ENCODE peak calls at places on chromosome 22, in ten cellular contexts. One of them, this sample, is unnamed.

GRCh38 chr22:43990044-43990443 is 34.1 kb upstream of the PARVB start:
- DNase-seq in LHCN-M2: no peak
- DNase-seq in RKO: no peak
- DNase-seq in HFF-Myc: no peak
- DNase-seq in stimulated activated CD4-positive, alpha-beta T cell treated with anti-CD3 and anti-CD28 coated beads, Interleukin-4, amount 100 ng/mL, for 48 hours: no peak
- DNase-seq in spleen: no peak
- DNase-seq in CD14-positive monocyte: no peak
- DNase-seq in dorsolateral prefrontal cortex: no peak
- DNase-seq in foreskin fibroblast: no peak
- DNase-seq in stimulated activated CD8-positive, alpha-beta memory T cell treated with anti-CD3 and anti-CD28 coated beads, Interleukin-4, amount 100 ng/mL, for 4 hours: no peak
- DNase-seq in this sample: no peak

GRCh38 chr22:33921576-33922181 is 1.4 kb upstream of the LARGE1 start:
- DNase-seq in LHCN-M2: peak
- DNase-seq in RKO: peak
- DNase-seq in HFF-Myc: no peak
- DNase-seq in stimulated activated CD4-positive, alpha-beta T cell treated with anti-CD3 and anti-CD28 coated beads, Interleukin-4, amount 100 ng/mL, for 48 hours: no peak
- DNase-seq in spleen: peak
- DNase-seq in CD14-positive monocyte: no peak
- DNase-seq in dorsolateral prefrontal cortex: peak
- DNase-seq in foreskin fibroblast: peak
- DNase-seq in stimulated activated CD8-positive, alpha-beta memory T cell treated with anti-CD3 and anti-CD28 coated beads, Interleukin-4, amount 100 ng/mL, for 4 hours: no peak
- DNase-seq in this sample: peak

GRCh38 chr22:30206964-30207363 is 39.6 kb downstream of the LIF start:
- DNase-seq in LHCN-M2: peak
- DNase-seq in RKO: peak
- DNase-seq in HFF-Myc: peak
- DNase-seq in stimulated activated CD4-positive, alpha-beta T cell treated with anti-CD3 and anti-CD28 coated beads, Interleukin-4, amount 100 ng/mL, for 48 hours: no peak
- DNase-seq in spleen: no peak
- DNase-seq in CD14-positive monocyte: no peak
- DNase-seq in dorsolateral prefrontal cortex: peak
- DNase-seq in foreskin fibroblast: peak
- DNase-seq in stimulated activated CD8-positive, alpha-beta memory T cell treated with anti-CD3 and anti-CD28 coated beads, Interleukin-4, amount 100 ng/mL, for 4 hours: no peak
- DNase-seq in this sample: peak

GRCh38 chr22:42562282-42562681 is 8.5 kb downstream of the SERHL2 start:
- DNase-seq in LHCN-M2: no peak
- DNase-seq in RKO: no peak
- DNase-seq in HFF-Myc: no peak
- DNase-seq in stimulated activated CD4-positive, alpha-beta T cell treated with anti-CD3 and anti-CD28 coated beads, Interleukin-4, amount 100 ng/mL, for 48 hours: no peak
- DNase-seq in spleen: no peak
- DNase-seq in CD14-positive monocyte: no peak
- DNase-seq in dorsolateral prefrontal cortex: no peak
- DNase-seq in foreskin fibroblast: no peak
- DNase-seq in stimulated activated CD8-positive, alpha-beta memory T cell treated with anti-CD3 and anti-CD28 coated beads, Interleukin-4, amount 100 ng/mL, for 4 hours: no peak
- DNase-seq in this sample: no peak

GRCh38 chr22:38427940-38428339 is 27.1 kb downstream of the KCNJ4 start:
- DNase-seq in LHCN-M2: no peak
- DNase-seq in RKO: no peak
- DNase-seq in HFF-Myc: no peak
- DNase-seq in stimulated activated CD4-positive, alpha-beta T cell treated with anti-CD3 and anti-CD28 coated beads, Interleukin-4, amount 100 ng/mL, for 48 hours: no peak
- DNase-seq in spleen: no peak
- DNase-seq in CD14-positive monocyte: no peak
- DNase-seq in dorsolateral prefrontal cortex: no peak
- DNase-seq in foreskin fibroblast: no peak
- DNase-seq in stimulated activated CD8-positive, alpha-beta memory T cell treated with anti-CD3 and anti-CD28 coated beads, Interleukin-4, amount 100 ng/mL, for 4 hours: no peak
- DNase-seq in this sample: no peak

GRCh38 chr22:30116362-30117117 is 36.3 kb downstream of the HORMAD2 start:
- DNase-seq in LHCN-M2: peak
- DNase-seq in RKO: peak
- DNase-seq in HFF-Myc: no peak
- DNase-seq in stimulated activated CD4-positive, alpha-beta T cell treated with anti-CD3 and anti-CD28 coated beads, Interleukin-4, amount 100 ng/mL, for 48 hours: no peak
- DNase-seq in spleen: no peak
- DNase-seq in CD14-positive monocyte: no peak
- DNase-seq in dorsolateral prefrontal cortex: no peak
- DNase-seq in foreskin fibroblast: peak
- DNase-seq in stimulated activated CD8-positive, alpha-beta memory T cell treated with anti-CD3 and anti-CD28 coated beads, Interleukin-4, amount 100 ng/mL, for 4 hours: no peak
- DNase-seq in this sample: no peak

GRCh38 chr22:41360126-41360525 is 21.6 kb upstream of the TEF start:
- DNase-seq in LHCN-M2: no peak
- DNase-seq in RKO: no peak
- DNase-seq in HFF-Myc: no peak
- DNase-seq in stimulated activated CD4-positive, alpha-beta T cell treated with anti-CD3 and anti-CD28 coated beads, Interleukin-4, amount 100 ng/mL, for 48 hours: no peak
- DNase-seq in spleen: no peak
- DNase-seq in CD14-positive monocyte: no peak
- DNase-seq in dorsolateral prefrontal cortex: no peak
- DNase-seq in foreskin fibroblast: no peak
- DNase-seq in stimulated activated CD8-positive, alpha-beta memory T cell treated with anti-CD3 and anti-CD28 coated beads, Interleukin-4, amount 100 ng/mL, for 4 hours: no peak
- DNase-seq in this sample: no peak

GRCh38 chr22:38981659-38982007 is 514 bp upstream of the APOBEC3B start:
- DNase-seq in LHCN-M2: no peak
- DNase-seq in RKO: no peak
- DNase-seq in HFF-Myc: no peak
- DNase-seq in stimulated activated CD4-positive, alpha-beta T cell treated with anti-CD3 and anti-CD28 coated beads, Interleukin-4, amount 100 ng/mL, for 48 hours: no peak
- DNase-seq in spleen: no peak
- DNase-seq in CD14-positive monocyte: no peak
- DNase-seq in dorsolateral prefrontal cortex: no peak
- DNase-seq in foreskin fibroblast: no peak
- DNase-seq in stimulated activated CD8-positive, alpha-beta memory T cell treated with anti-CD3 and anti-CD28 coated beads, Interleukin-4, amount 100 ng/mL, for 4 hours: no peak
- DNase-seq in this sample: peak

GRCh38 chr22:23786752-23787599 is at the start of gene SMARCB1:
- DNase-seq in LHCN-M2: peak
- DNase-seq in RKO: peak
- DNase-seq in HFF-Myc: no peak
- DNase-seq in stimulated activated CD4-positive, alpha-beta T cell treated with anti-CD3 and anti-CD28 coated beads, Interleukin-4, amount 100 ng/mL, for 48 hours: peak
- DNase-seq in spleen: peak
- DNase-seq in CD14-positive monocyte: peak
- DNase-seq in dorsolateral prefrontal cortex: peak
- DNase-seq in foreskin fibroblast: peak
- DNase-seq in stimulated activated CD8-positive, alpha-beta memory T cell treated with anti-CD3 and anti-CD28 coated beads, Interleukin-4, amount 100 ng/mL, for 4 hours: peak
- DNase-seq in this sample: no peak

GRCh38 chr22:42228480-42228879 is 42.0 kb downstream of the TCF20 start:
- DNase-seq in LHCN-M2: no peak
- DNase-seq in RKO: no peak
- DNase-seq in HFF-Myc: no peak
- DNase-seq in stimulated activated CD4-positive, alpha-beta T cell treated with anti-CD3 and anti-CD28 coated beads, Interleukin-4, amount 100 ng/mL, for 48 hours: no peak
- DNase-seq in spleen: no peak
- DNase-seq in CD14-positive monocyte: no peak
- DNase-seq in dorsolateral prefrontal cortex: no peak
- DNase-seq in foreskin fibroblast: no peak
- DNase-seq in stimulated activated CD8-positive, alpha-beta memory T cell treated with anti-CD3 and anti-CD28 coated beads, Interleukin-4, amount 100 ng/mL, for 4 hours: no peak
- DNase-seq in this sample: no peak

GRCh38 chr22:21876486-21877176 is 9.2 kb upstream of the MAPK1 start:
- DNase-seq in LHCN-M2: no peak
- DNase-seq in RKO: peak
- DNase-seq in HFF-Myc: no peak
- DNase-seq in stimulated activated CD4-positive, alpha-beta T cell treated with anti-CD3 and anti-CD28 coated beads, Interleukin-4, amount 100 ng/mL, for 48 hours: peak
- DNase-seq in spleen: no peak
- DNase-seq in CD14-positive monocyte: no peak
- DNase-seq in dorsolateral prefrontal cortex: no peak
- DNase-seq in foreskin fibroblast: peak
- DNase-seq in stimulated activated CD8-positive, alpha-beta memory T cell treated with anti-CD3 and anti-CD28 coated beads, Interleukin-4, amount 100 ng/mL, for 4 hours: no peak
- DNase-seq in this sample: no peak

GRCh38 chr22:38774496-38775166 is 18.8 kb upstream of the SUN2 start:
- DNase-seq in LHCN-M2: no peak
- DNase-seq in RKO: no peak
- DNase-seq in HFF-Myc: no peak
- DNase-seq in stimulated activated CD4-positive, alpha-beta T cell treated with anti-CD3 and anti-CD28 coated beads, Interleukin-4, amount 100 ng/mL, for 48 hours: no peak
- DNase-seq in spleen: no peak
- DNase-seq in CD14-positive monocyte: no peak
- DNase-seq in dorsolateral prefrontal cortex: no peak
- DNase-seq in foreskin fibroblast: no peak
- DNase-seq in stimulated activated CD8-positive, alpha-beta memory T cell treated with anti-CD3 and anti-CD28 coated beads, Interleukin-4, amount 100 ng/mL, for 4 hours: no peak
- DNase-seq in this sample: no peak

GRCh38 chr22:35384567-35384966 is 3.7 kb downstream of the HMOX1 start:
- DNase-seq in LHCN-M2: no peak
- DNase-seq in RKO: no peak
- DNase-seq in HFF-Myc: no peak
- DNase-seq in stimulated activated CD4-positive, alpha-beta T cell treated with anti-CD3 and anti-CD28 coated beads, Interleukin-4, amount 100 ng/mL, for 48 hours: no peak
- DNase-seq in spleen: no peak
- DNase-seq in CD14-positive monocyte: no peak
- DNase-seq in dorsolateral prefrontal cortex: no peak
- DNase-seq in foreskin fibroblast: no peak
- DNase-seq in stimulated activated CD8-positive, alpha-beta memory T cell treated with anti-CD3 and anti-CD28 coated beads, Interleukin-4, amount 100 ng/mL, for 4 hours: no peak
- DNase-seq in this sample: no peak

GRCh38 chr22:39908737-39909136 is 7.9 kb downstream of the GRAP2 start:
- DNase-seq in LHCN-M2: peak
- DNase-seq in RKO: peak
- DNase-seq in HFF-Myc: no peak
- DNase-seq in stimulated activated CD4-positive, alpha-beta T cell treated with anti-CD3 and anti-CD28 coated beads, Interleukin-4, amount 100 ng/mL, for 48 hours: no peak
- DNase-seq in spleen: no peak
- DNase-seq in CD14-positive monocyte: no peak
- DNase-seq in dorsolateral prefrontal cortex: no peak
- DNase-seq in foreskin fibroblast: peak
- DNase-seq in stimulated activated CD8-positive, alpha-beta memory T cell treated with anti-CD3 and anti-CD28 coated beads, Interleukin-4, amount 100 ng/mL, for 4 hours: no peak
- DNase-seq in this sample: no peak

GRCh38 chr22:47996446-47996857 is 1234.0 kb downstream of the TBC1D22A start:
- DNase-seq in LHCN-M2: no peak
- DNase-seq in RKO: no peak
- DNase-seq in HFF-Myc: no peak
- DNase-seq in stimulated activated CD4-positive, alpha-beta T cell treated with anti-CD3 and anti-CD28 coated beads, Interleukin-4, amount 100 ng/mL, for 48 hours: no peak
- DNase-seq in spleen: no peak
- DNase-seq in CD14-positive monocyte: no peak
- DNase-seq in dorsolateral prefrontal cortex: no peak
- DNase-seq in foreskin fibroblast: no peak
- DNase-seq in stimulated activated CD8-positive, alpha-beta memory T cell treated with anti-CD3 and anti-CD28 coated beads, Interleukin-4, amount 100 ng/mL, for 4 hours: no peak
- DNase-seq in this sample: no peak

GRCh38 chr22:36781656-36782627 is 6.0 kb upstream of the IFT27 start:
- DNase-seq in LHCN-M2: peak
- DNase-seq in RKO: peak
- DNase-seq in HFF-Myc: peak
- DNase-seq in stimulated activated CD4-positive, alpha-beta T cell treated with anti-CD3 and anti-CD28 coated beads, Interleukin-4, amount 100 ng/mL, for 48 hours: peak
- DNase-seq in spleen: peak
- DNase-seq in CD14-positive monocyte: peak
- DNase-seq in dorsolateral prefrontal cortex: peak
- DNase-seq in foreskin fibroblast: peak
- DNase-seq in stimulated activated CD8-positive, alpha-beta memory T cell treated with anti-CD3 and anti-CD28 coated beads, Interleukin-4, amount 100 ng/mL, for 4 hours: peak
- DNase-seq in this sample: no peak

GRCh38 chr22:38843716-38844660 is at the start of gene NPTXR:
- DNase-seq in LHCN-M2: no peak
- DNase-seq in RKO: peak
- DNase-seq in HFF-Myc: no peak
- DNase-seq in stimulated activated CD4-positive, alpha-beta T cell treated with anti-CD3 and anti-CD28 coated beads, Interleukin-4, amount 100 ng/mL, for 48 hours: no peak
- DNase-seq in spleen: no peak
- DNase-seq in CD14-positive monocyte: no peak
- DNase-seq in dorsolateral prefrontal cortex: peak
- DNase-seq in foreskin fibroblast: peak
- DNase-seq in stimulated activated CD8-positive, alpha-beta memory T cell treated with anti-CD3 and anti-CD28 coated beads, Interleukin-4, amount 100 ng/mL, for 4 hours: no peak
- DNase-seq in this sample: no peak

GRCh38 chr22:39175127-39176066 is 22.9 kb upstream of the CBX7 start:
- DNase-seq in LHCN-M2: peak
- DNase-seq in RKO: no peak
- DNase-seq in HFF-Myc: no peak
- DNase-seq in stimulated activated CD4-positive, alpha-beta T cell treated with anti-CD3 and anti-CD28 coated beads, Interleukin-4, amount 100 ng/mL, for 48 hours: no peak
- DNase-seq in spleen: peak
- DNase-seq in CD14-positive monocyte: no peak
- DNase-seq in dorsolateral prefrontal cortex: no peak
- DNase-seq in foreskin fibroblast: no peak
- DNase-seq in stimulated activated CD8-positive, alpha-beta memory T cell treated with anti-CD3 and anti-CD28 coated beads, Interleukin-4, amount 100 ng/mL, for 4 hours: no peak
- DNase-seq in this sample: peak

GRCh38 chr22:23301591-23301990 is 121.3 kb downstream of the BCR start:
- DNase-seq in LHCN-M2: no peak
- DNase-seq in RKO: no peak
- DNase-seq in HFF-Myc: no peak
- DNase-seq in stimulated activated CD4-positive, alpha-beta T cell treated with anti-CD3 and anti-CD28 coated beads, Interleukin-4, amount 100 ng/mL, for 48 hours: no peak
- DNase-seq in spleen: peak
- DNase-seq in CD14-positive monocyte: peak
- DNase-seq in dorsolateral prefrontal cortex: no peak
- DNase-seq in foreskin fibroblast: no peak
- DNase-seq in stimulated activated CD8-positive, alpha-beta memory T cell treated with anti-CD3 and anti-CD28 coated beads, Interleukin-4, amount 100 ng/mL, for 4 hours: no peak
- DNase-seq in this sample: peak

GRCh38 chr22:46797355-46797754 is 34.9 kb downstream of the TBC1D22A start:
- DNase-seq in LHCN-M2: peak
- DNase-seq in RKO: peak
- DNase-seq in HFF-Myc: no peak
- DNase-seq in stimulated activated CD4-positive, alpha-beta T cell treated with anti-CD3 and anti-CD28 coated beads, Interleukin-4, amount 100 ng/mL, for 48 hours: no peak
- DNase-seq in spleen: peak
- DNase-seq in CD14-positive monocyte: no peak
- DNase-seq in dorsolateral prefrontal cortex: no peak
- DNase-seq in foreskin fibroblast: peak
- DNase-seq in stimulated activated CD8-positive, alpha-beta memory T cell treated with anti-CD3 and anti-CD28 coated beads, Interleukin-4, amount 100 ng/mL, for 4 hours: no peak
- DNase-seq in this sample: no peak

GRCh38 chr22:17552737-17553136 is 10.6 kb upstream of the SLC25A18 start:
- DNase-seq in LHCN-M2: no peak
- DNase-seq in RKO: no peak
- DNase-seq in HFF-Myc: no peak
- DNase-seq in stimulated activated CD4-positive, alpha-beta T cell treated with anti-CD3 and anti-CD28 coated beads, Interleukin-4, amount 100 ng/mL, for 48 hours: no peak
- DNase-seq in spleen: peak
- DNase-seq in CD14-positive monocyte: no peak
- DNase-seq in dorsolateral prefrontal cortex: no peak
- DNase-seq in foreskin fibroblast: no peak
- DNase-seq in stimulated activated CD8-positive, alpha-beta memory T cell treated with anti-CD3 and anti-CD28 coated beads, Interleukin-4, amount 100 ng/mL, for 4 hours: no peak
- DNase-seq in this sample: no peak

GRCh38 chr22:48752451-48753380 is 1075.0 kb downstream of the BRD1 start:
- DNase-seq in LHCN-M2: no peak
- DNase-seq in RKO: no peak
- DNase-seq in HFF-Myc: no peak
- DNase-seq in stimulated activated CD4-positive, alpha-beta T cell treated with anti-CD3 and anti-CD28 coated beads, Interleukin-4, amount 100 ng/mL, for 48 hours: no peak
- DNase-seq in spleen: no peak
- DNase-seq in CD14-positive monocyte: no peak
- DNase-seq in dorsolateral prefrontal cortex: peak
- DNase-seq in foreskin fibroblast: no peak
- DNase-seq in stimulated activated CD8-positive, alpha-beta memory T cell treated with anti-CD3 and anti-CD28 coated beads, Interleukin-4, amount 100 ng/mL, for 4 hours: no peak
- DNase-seq in this sample: peak

GRCh38 chr22:27752771-27753170 is 48.8 kb downstream of the MN1 start:
- DNase-seq in LHCN-M2: peak
- DNase-seq in RKO: no peak
- DNase-seq in HFF-Myc: no peak
- DNase-seq in stimulated activated CD4-positive, alpha-beta T cell treated with anti-CD3 and anti-CD28 coated beads, Interleukin-4, amount 100 ng/mL, for 48 hours: no peak
- DNase-seq in spleen: peak
- DNase-seq in CD14-positive monocyte: no peak
- DNase-seq in dorsolateral prefrontal cortex: no peak
- DNase-seq in foreskin fibroblast: peak
- DNase-seq in stimulated activated CD8-positive, alpha-beta memory T cell treated with anti-CD3 and anti-CD28 coated beads, Interleukin-4, amount 100 ng/mL, for 4 hours: no peak
- DNase-seq in this sample: no peak

GRCh38 chr22:38879961-38880360 is 7.9 kb upstream of the CBX6 start:
- DNase-seq in LHCN-M2: no peak
- DNase-seq in RKO: no peak
- DNase-seq in HFF-Myc: no peak
- DNase-seq in stimulated activated CD4-positive, alpha-beta T cell treated with anti-CD3 and anti-CD28 coated beads, Interleukin-4, amount 100 ng/mL, for 48 hours: no peak
- DNase-seq in spleen: no peak
- DNase-seq in CD14-positive monocyte: no peak
- DNase-seq in dorsolateral prefrontal cortex: no peak
- DNase-seq in foreskin fibroblast: no peak
- DNase-seq in stimulated activated CD8-positive, alpha-beta memory T cell treated with anti-CD3 and anti-CD28 coated beads, Interleukin-4, amount 100 ng/mL, for 4 hours: no peak
- DNase-seq in this sample: no peak

GRCh38 chr22:28998681-28999080 is 63.0 kb downstream of the C22orf31 start:
- DNase-seq in LHCN-M2: no peak
- DNase-seq in RKO: no peak
- DNase-seq in HFF-Myc: no peak
- DNase-seq in stimulated activated CD4-positive, alpha-beta T cell treated with anti-CD3 and anti-CD28 coated beads, Interleukin-4, amount 100 ng/mL, for 48 hours: no peak
- DNase-seq in spleen: no peak
- DNase-seq in CD14-positive monocyte: no peak
- DNase-seq in dorsolateral prefrontal cortex: no peak
- DNase-seq in foreskin fibroblast: no peak
- DNase-seq in stimulated activated CD8-positive, alpha-beta memory T cell treated with anti-CD3 and anti-CD28 coated beads, Interleukin-4, amount 100 ng/mL, for 4 hours: no peak
- DNase-seq in this sample: no peak

GRCh38 chr22:22817468-22818201 is 70.0 kb upstream of the IGLL5 start:
- DNase-seq in LHCN-M2: no peak
- DNase-seq in RKO: no peak
- DNase-seq in HFF-Myc: no peak
- DNase-seq in stimulated activated CD4-positive, alpha-beta T cell treated with anti-CD3 and anti-CD28 coated beads, Interleukin-4, amount 100 ng/mL, for 48 hours: no peak
- DNase-seq in spleen: peak
- DNase-seq in CD14-positive monocyte: no peak
- DNase-seq in dorsolateral prefrontal cortex: no peak
- DNase-seq in foreskin fibroblast: no peak
- DNase-seq in stimulated activated CD8-positive, alpha-beta memory T cell treated with anti-CD3 and anti-CD28 coated beads, Interleukin-4, amount 100 ng/mL, for 4 hours: no peak
- DNase-seq in this sample: no peak

GRCh38 chr22:23179381-23180294 is 671 bp upstream of the BCR start:
- DNase-seq in LHCN-M2: no peak
- DNase-seq in RKO: no peak
- DNase-seq in HFF-Myc: no peak
- DNase-seq in stimulated activated CD4-positive, alpha-beta T cell treated with anti-CD3 and anti-CD28 coated beads, Interleukin-4, amount 100 ng/mL, for 48 hours: peak
- DNase-seq in spleen: peak
- DNase-seq in CD14-positive monocyte: no peak
- DNase-seq in dorsolateral prefrontal cortex: no peak
- DNase-seq in foreskin fibroblast: no peak
- DNase-seq in stimulated activated CD8-positive, alpha-beta memory T cell treated with anti-CD3 and anti-CD28 coated beads, Interleukin-4, amount 100 ng/mL, for 4 hours: no peak
- DNase-seq in this sample: no peak

GRCh38 chr22:30309981-30310672 is 16.6 kb downstream of the TBC1D10A start:
- DNase-seq in LHCN-M2: no peak
- DNase-seq in RKO: no peak
- DNase-seq in HFF-Myc: no peak
- DNase-seq in stimulated activated CD4-positive, alpha-beta T cell treated with anti-CD3 and anti-CD28 coated beads, Interleukin-4, amount 100 ng/mL, for 48 hours: no peak
- DNase-seq in spleen: no peak
- DNase-seq in CD14-positive monocyte: peak
- DNase-seq in dorsolateral prefrontal cortex: no peak
- DNase-seq in foreskin fibroblast: peak
- DNase-seq in stimulated activated CD8-positive, alpha-beta memory T cell treated with anti-CD3 and anti-CD28 coated beads, Interleukin-4, amount 100 ng/mL, for 4 hours: no peak
- DNase-seq in this sample: no peak